ENCODE peak calls at places on chromosome 16, in seven cellular contexts. S, K, E, I, D, G and A are unnamed samples. For H3K27me3, the result is how much of the 10 kb centered on the place peaks cover.

GRCh38 chr16:31351937-31352315 is 3.0 kb upstream of the ITGAX start:
- DNase-seq in K (no peak), I (no peak), S (no peak), G (no peak), E (peak), D (no peak), A (peak)

GRCh38 chr16:87426423-87427215 is 34.5 kb downstream of the MAP1LC3B start:
- DNase-seq in E (no peak), K (no peak), G (no peak), S (no peak), I (no peak), D (no peak), A (no peak)

GRCh38 chr16:10368984-10369551 is 16.8 kb upstream of the ATF7IP2 start:
- DNase-seq in E (no peak), I (no peak), G (no peak), K (no peak), S (no peak), D (no peak), A (no peak)

GRCh38 chr16:56807011-56807675 is 57.9 kb upstream of the SLC12A3 start:
- DNase-seq in D (no peak), I (no peak), G (peak), E (no peak), S (no peak), K (no peak), A (no peak)

GRCh38 chr16:67663151-67663876 is 2.6 kb downstream of the PARD6A start:
- DNase-seq in S (no peak), I (no peak), G (no peak), E (no peak), K (no peak), D (no peak), A (no peak)

GRCh38 chr16:73750639-73751038 is 546.0 kb upstream of the PSMD7 start:
- DNase-seq in E (no peak), I (no peak), S (no peak), K (no peak), G (no peak), D (no peak), A (no peak)

GRCh38 chr16:23573822-23574221 is 16.3 kb downstream of the UBFD1 start:
- DNase-seq in D (no peak), E (no peak), G (no peak), I (no peak), K (no peak), S (no peak), A (no peak)

GRCh38 chr16:89198417-89199240 is 1.7 kb downstream of the SLC22A31 start:
- DNase-seq in S (no peak), I (no peak), E (no peak), D (no peak), K (no peak), G (no peak), A (no peak)

GRCh38 chr16:12896562-12896961 is 4.8 kb upstream of the SHISA9 start:
- DNase-seq in E (no peak), S (no peak), I (no peak), G (no peak), K (no peak), D (peak), A (no peak)

GRCh38 chr16:69033550-69033949 is 71.9 kb upstream of the HAS3 start:
- DNase-seq in E (no peak), S (no peak), D (no peak), K (peak), I (no peak), G (no peak), A (no peak)

GRCh38 chr16:82625066-82625968 is 1.5 kb upstream of the CDH13 start:
- DNase-seq in I (no peak), S (no peak), K (peak), G (no peak), D (no peak), E (no peak), A (no peak)

DNA sequence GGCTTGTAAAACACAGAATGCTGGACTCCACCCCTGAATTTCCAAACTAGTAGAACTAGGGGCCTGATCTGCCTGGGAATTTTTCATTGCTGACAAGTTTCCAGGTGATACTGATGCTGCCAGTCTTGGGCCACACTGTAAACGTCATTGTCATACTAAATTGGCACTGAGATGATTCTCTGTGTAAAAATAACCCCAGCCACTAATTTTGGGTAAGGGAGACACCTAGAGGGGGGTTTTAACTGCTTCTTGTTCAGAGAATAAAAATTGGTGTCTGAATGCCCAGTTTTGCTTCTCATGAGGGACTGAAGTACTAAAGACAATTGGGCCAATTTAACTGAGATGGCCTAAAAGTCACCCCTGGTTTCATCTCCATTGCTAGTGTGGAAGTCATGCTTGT is 5.0 kb upstream of the CDH13 start:
- DNase-seq in K (no peak), G (no peak), I (no peak), S (no peak), D (no peak), E (no peak), A (no peak)
- TF ChIP-seq CTCF in K (peak), G (peak), I (no peak), S (no peak), D (no peak), E (no peak), A (no peak)

GRCh38 chr16:2459647-2460390 is at the start of gene TEDC2:
- DNase-seq in K (peak), E (peak), S (peak), G (peak), I (peak), D (peak), A (peak)
- H3K27ac ChIP-seq in K (peak), E (no peak), S (peak), G (peak), I (peak), D (peak), A (peak)

GRCh38 chr16:86287641-86288201 is 222.6 kb upstream of the FOXF1 start:
- DNase-seq in G (no peak), K (no peak), I (no peak), E (no peak), D (no peak), S (no peak), A (no peak)
- H3K27me3 ChIP-seq in G (under half), K (under half), I (half or more), E (under half), D (half or more), S (half or more), A (under half)

GRCh38 chr16:70804729-70805169 is 3.8 kb upstream of the VAC14 start:
- DNase-seq in I (no peak), K (no peak), D (no peak), G (no peak), E (no peak), S (no peak), A (no peak)

GRCh38 chr16:70805380-70805779 is 4.4 kb upstream of the VAC14 start:
- DNase-seq in I (no peak), S (no peak), D (no peak), E (no peak), K (no peak), G (peak), A (no peak)

GRCh38 chr16:70805787-70806186 is 4.8 kb upstream of the VAC14 start:
- DNase-seq in K (no peak), S (no peak), G (peak), E (no peak), I (no peak), D (no peak), A (no peak)

GRCh38 chr16:70809392-70810060 is 8.6 kb upstream of the VAC14 start:
- DNase-seq in S (no peak), D (peak), I (no peak), E (no peak), G (no peak), K (no peak), A (no peak)

GRCh38 chr16:70808371-70808770 is 7.4 kb upstream of the VAC14 start:
- DNase-seq in K (no peak), S (no peak), E (no peak), I (no peak), G (no peak), D (no peak), A (no peak)
- TF ChIP-seq CTCF in K (no peak), S (no peak), E (no peak), I (no peak), G (no peak), D (peak), A (no peak)

DNA sequence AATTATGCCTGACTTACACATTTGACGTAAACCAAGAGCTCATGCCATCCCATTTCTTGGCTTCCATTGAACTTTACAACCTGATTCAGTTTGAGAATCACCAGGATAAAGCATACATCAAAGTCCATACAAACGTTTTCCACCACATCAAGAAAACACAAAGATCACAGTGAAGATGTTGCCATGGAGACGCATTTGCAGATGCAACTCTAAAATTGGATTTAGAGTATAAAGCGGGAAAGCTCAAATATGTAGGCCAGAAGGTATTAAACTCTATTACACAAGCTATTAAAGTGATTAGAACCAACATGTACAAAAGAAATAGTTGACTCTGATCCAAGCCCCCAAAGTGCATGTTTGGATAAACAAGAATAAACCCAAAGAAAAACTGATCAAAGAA is 10.3 kb downstream of the C16orf46 start:
- DNase-seq in I (no peak), G (no peak), K (no peak), S (no peak), D (no peak), E (no peak), A (no peak)
- H3K27ac ChIP-seq in I (no peak), G (no peak), K (no peak), S (no peak), D (no peak), E (no peak), A (no peak)

GRCh38 chr16:86064431-86065250 is 165.7 kb downstream of the IRF8 start:
- DNase-seq in G (no peak), S (no peak), D (no peak), K (no peak), E (no peak), I (no peak), A (no peak)
- H3K27me3 ChIP-seq in G (under half), S (under half), D (under half), K (under half), E (under half), I (under half), A (under half)

DNA sequence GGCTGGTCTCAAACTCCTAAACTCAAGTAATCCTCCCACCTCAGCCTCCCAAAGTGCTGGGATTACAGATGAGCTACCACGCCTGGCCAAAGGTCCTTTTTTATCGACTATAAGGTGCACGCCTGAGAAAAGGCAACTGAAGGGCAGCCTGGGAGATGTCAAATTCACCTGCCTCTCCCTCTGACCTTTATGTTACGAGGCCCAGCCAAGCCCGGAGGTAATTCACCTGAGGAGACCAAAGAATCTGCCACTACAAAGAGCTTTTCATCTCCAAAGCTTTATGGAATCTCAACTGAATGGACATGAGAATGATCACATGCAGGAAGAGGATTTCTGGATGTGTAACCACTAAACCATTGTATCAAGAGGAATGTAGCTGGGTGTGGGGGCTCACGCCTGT is 37.2 kb downstream of the LYRM1 start:
- DNase-seq in G (no peak), K (no peak), D (no peak), S (no peak), E (peak), I (peak), A (no peak)
- TF ChIP-seq CTCF in G (no peak), K (no peak), D (no peak), S (no peak), E (no peak), I (no peak), A (no peak)

GRCh38 chr16:51163366-51163765 is 12.3 kb upstream of the SALL1 start:
- DNase-seq in K (no peak), E (no peak), D (no peak), S (no peak), I (no peak), G (peak), A (no peak)
- H3K27ac ChIP-seq in K (no peak), E (no peak), D (no peak), S (no peak), I (no peak), G (no peak), A (no peak)